ENCODE peak calls at places on chromosome 16, in five cellular contexts. S, D, L, U and Q are unnamed samples.

GRCh38 chr16:31714899-31715504 is 158.6 kb upstream of the ZNF267 start:
- DNase-seq in S (no peak), D (no peak), L (no peak), U (no peak), Q (no peak)

GRCh38 chr16:50265716-50266336 is 525 bp upstream of the ADCY7 start:
- DNase-seq in S (no peak), D (no peak), L (no peak), U (no peak), Q (no peak)

GRCh38 chr16:23852794-23853562 is 17.2 kb downstream of the PRKCB start:
- DNase-seq in S (no peak), D (no peak), L (no peak), U (no peak), Q (no peak)

GRCh38 chr16:69286941-69287713 is 24.0 kb upstream of the VPS4A start:
- DNase-seq in S (peak; percentile 5), D (peak; percentile 78), L (peak; percentile 39), U (peak; percentile 62), Q (peak; percentile 32)

GRCh38 chr16:14436410-14436955 is 193.6 kb downstream of the PARN start:
- DNase-seq in S (no peak), D (no peak), L (no peak), U (no peak), Q (no peak)

GRCh38 chr16:2167081-2167638 is 11.6 kb downstream of the TRAF7 start:
- DNase-seq in S (no peak), D (no peak), L (no peak), U (no peak), Q (no peak)

GRCh38 chr16:84459941-84460405 is 44.5 kb downstream of the MEAK7 start:
- DNase-seq in S (no peak), D (no peak), L (no peak), U (no peak), Q (no peak)

GRCh38 chr16:26511463-26511862 is 555.3 kb upstream of the C16orf82 start:
- DNase-seq in S (no peak), D (no peak), L (no peak), U (no peak), Q (no peak)

GRCh38 chr16:67336646-67337045 is 10.0 kb downstream of the LRRC36 start:
- DNase-seq in S (no peak), D (no peak), L (no peak), U (no peak), Q (no peak)

GRCh38 chr16:51708861-51709260 is 557.8 kb upstream of the SALL1 start:
- DNase-seq in S (no peak), D (no peak), L (no peak), U (no peak), Q (no peak)

GRCh38 chr16:9251026-9251425 is 159.6 kb downstream of the HAPSTR1 start:
- DNase-seq in S (no peak), D (no peak), L (no peak), U (no peak), Q (no peak)

GRCh38 chr16:4696905-4697866 is 3.8 kb downstream of the NUDT16L1 start:
- DNase-seq in S (no peak), D (no peak), L (peak; percentile 25), U (no peak), Q (no peak)

GRCh38 chr16:27377666-27378485 is 24.1 kb upstream of the IL21R start:
- DNase-seq in S (peak; percentile 72), D (no peak), L (no peak), U (no peak), Q (no peak)

GRCh38 chr16:8888951-8889892 is 7.1 kb downstream of the LITAFD start:
- DNase-seq in S (no peak), D (no peak), L (no peak), U (no peak), Q (no peak)

GRCh38 chr16:65641693-65642289 is 519.9 kb upstream of the CDH11 start:
- DNase-seq in S (no peak), D (no peak), L (no peak), U (peak; percentile 90), Q (no peak)

GRCh38 chr16:78464833-78465232 is 365.4 kb downstream of the WWOX start:
- DNase-seq in S (no peak), D (no peak), L (no peak), U (no peak), Q (no peak)

GRCh38 chr16:51938861-51939260 is 608.1 kb downstream of the TOX3 start:
- DNase-seq in S (no peak), D (no peak), L (no peak), U (no peak), Q (no peak)

GRCh38 chr16:50389900-50390896 is 21.4 kb upstream of the BRD7 start:
- DNase-seq in S (no peak), D (no peak), L (peak; percentile 61), U (no peak), Q (no peak)

GRCh38 chr16:66277311-66278070 is 89.0 kb upstream of the CDH5 start:
- DNase-seq in S (no peak), D (no peak), L (no peak), U (no peak), Q (no peak)

GRCh38 chr16:20203277-20203676 is 124.0 kb downstream of the GP2 start:
- DNase-seq in S (no peak), D (no peak), L (no peak), U (no peak), Q (no peak)

GRCh38 chr16:13977177-13977576 is 57.2 kb downstream of the ERCC4 start:
- DNase-seq in S (no peak), D (no peak), L (no peak), U (no peak), Q (no peak)

GRCh38 chr16:81626181-81626674 is 152.9 kb upstream of the PLCG2 start:
- DNase-seq in S (no peak), D (peak; percentile 61), L (no peak), U (no peak), Q (no peak)
- TF ChIP-seq MXI1 in S (no peak), D (no peak), L (no peak), U (no peak), Q (no peak)

DNA sequence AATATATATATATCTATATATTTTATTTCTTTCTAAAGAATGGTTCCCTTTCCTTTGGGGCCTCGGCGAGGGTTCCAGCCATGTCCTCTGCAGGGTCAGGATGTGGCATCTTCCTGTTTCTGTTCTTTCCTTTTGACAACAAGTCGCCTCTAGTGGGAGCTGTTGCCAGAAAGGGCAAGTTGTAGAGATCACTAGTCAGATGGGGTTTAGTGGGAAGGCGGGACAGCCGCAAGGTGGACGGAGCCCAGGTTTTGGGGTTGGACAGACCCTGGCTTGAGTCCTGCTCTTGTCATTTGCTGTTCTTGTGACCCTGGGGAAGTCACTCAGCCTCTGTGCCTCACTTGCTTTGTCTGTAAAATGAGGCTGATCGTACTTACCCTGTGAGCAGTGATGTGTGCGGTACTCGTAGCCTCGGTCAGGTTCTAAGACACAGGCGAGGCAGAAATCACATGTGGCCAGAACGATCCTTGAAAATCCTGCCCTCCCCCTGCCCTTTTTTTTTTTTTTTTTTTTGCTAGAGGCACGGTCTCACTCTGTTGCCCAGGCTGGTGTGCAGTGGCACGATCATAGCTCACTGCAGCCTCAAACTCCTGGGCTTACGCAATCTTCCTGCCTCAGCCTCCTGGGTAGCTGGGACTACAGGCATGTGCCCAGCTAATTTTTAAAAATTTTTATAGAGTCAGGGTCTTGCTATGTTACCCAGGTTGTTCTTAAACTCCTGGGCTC is 80.1 kb downstream of the ABCC6 start:
- DNase-seq in S (no peak), D (no peak), L (no peak), U (peak; percentile 65), Q (peak; percentile 79)
- TF ChIP-seq MXI1 in S (no peak), D (no peak), L (no peak), U (no peak), Q (no peak)

GRCh38 chr16:57757883-57758282 is 22.3 kb downstream of the KATNB1 start:
- DNase-seq in S (no peak), D (no peak), L (no peak), U (no peak), Q (no peak)

GRCh38 chr16:57756424-57757325 is 21.1 kb downstream of the KATNB1 start:
- DNase-seq in S (no peak), D (no peak), L (no peak), U (no peak), Q (no peak)

GRCh38 chr16:57758331-57759117 is 23.0 kb downstream of the KATNB1 start:
- DNase-seq in S (no peak), D (no peak), L (no peak), U (no peak), Q (no peak)

GRCh38 chr16:57755726-57756423 is 20.3 kb downstream of the KATNB1 start:
- DNase-seq in S (no peak), D (no peak), L (no peak), U (no peak), Q (no peak)

GRCh38 chr16:57757326-57757786 is 21.8 kb downstream of the KATNB1 start:
- DNase-seq in S (no peak), D (peak; percentile 69), L (peak; percentile 97), U (peak; percentile 73), Q (peak; percentile 93)
- TF ChIP-seq MXI1 in S (no peak), D (peak; percentile 51), L (no peak), U (peak; percentile 62), Q (no peak)

DNA sequence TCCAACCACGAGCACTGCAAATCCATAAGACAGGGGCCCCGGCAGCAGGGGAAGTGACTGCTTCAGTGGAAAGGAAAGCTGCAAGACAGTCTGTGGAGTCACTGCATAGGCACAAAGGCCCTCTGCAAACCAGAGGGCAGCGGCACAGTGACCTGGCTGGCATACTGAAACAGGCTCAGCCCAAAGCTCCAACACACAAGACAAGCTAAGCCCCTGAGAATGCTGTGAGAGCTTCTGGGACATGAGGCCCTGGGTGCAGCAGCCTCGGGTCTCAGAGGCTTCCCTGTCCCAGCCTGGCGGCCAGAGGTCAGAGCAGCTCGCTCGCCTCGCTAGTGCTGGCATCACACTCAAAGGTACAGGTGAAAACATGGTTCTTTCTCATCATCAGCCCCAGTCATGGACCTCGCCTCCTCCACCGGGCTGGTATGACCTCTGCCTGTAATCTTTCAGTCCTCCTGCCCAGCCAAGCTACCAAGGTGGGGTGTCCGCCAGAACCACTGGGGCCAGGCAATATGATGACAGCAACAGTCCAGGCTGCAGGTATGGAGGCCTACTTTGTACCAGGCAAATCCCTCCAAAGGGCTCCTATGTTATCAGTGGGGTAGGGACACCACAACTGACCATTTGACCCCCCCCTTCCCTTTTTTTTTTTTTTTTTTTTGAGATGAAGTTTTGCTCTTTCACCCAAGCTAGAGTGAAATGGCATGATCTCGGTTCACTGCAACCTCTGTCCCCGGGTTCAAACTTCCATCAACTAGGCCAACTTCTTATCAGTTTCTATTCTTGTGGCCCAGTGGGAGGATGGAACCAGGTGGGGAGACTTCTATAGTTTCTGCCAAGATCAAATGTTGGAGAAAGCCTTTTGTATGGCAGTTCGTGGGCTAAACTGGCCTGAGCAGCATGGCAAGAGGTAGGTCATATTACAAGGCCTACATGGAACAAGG is 19.2 kb downstream of the ST3GAL2 start:
- DNase-seq in S (no peak), D (no peak), L (no peak), U (no peak), Q (no peak)
- TF ChIP-seq MXI1 in S (no peak), D (no peak), L (no peak), U (no peak), Q (no peak)